ENCODE peak calls at places on chromosomes 12 and 14, in four cellular contexts. One of them, this sample, is unnamed.

GRCh38 chr14:74595006-74595735 is 16.9 kb downstream of the LTBP2 start:
- DNase-seq in nephron progenitor cell: no peak
- DNase-seq in GM23338: no peak
- DNase-seq in spleen: no peak
- DNase-seq in this sample: no peak

GRCh38 chr12:60872850-60873713 is 1277.3 kb downstream of the SLC16A7 start:
- DNase-seq in nephron progenitor cell: no peak
- DNase-seq in GM23338: no peak
- DNase-seq in spleen: peak; percentile 63
- DNase-seq in this sample: no peak

GRCh38 chr12:104064842-104065441 is 611 bp downstream of the HCFC2 start:
- DNase-seq in GM23338: peak; percentile 21
- DNase-seq in spleen: peak; percentile 78
- DNase-seq in nephron progenitor cell: peak; percentile 33
- DNase-seq in this sample: peak; percentile 22

GRCh38 chr12:117836999-117837736 is 131.6 kb downstream of the KSR2 start:
- DNase-seq in spleen: peak; percentile 87
- DNase-seq in nephron progenitor cell: peak; percentile 92
- DNase-seq in GM23338: peak; percentile 86
- DNase-seq in this sample: peak; percentile 80

GRCh38 chr12:110921262-110921661 is 883 bp upstream of the MYL2 start:
- DNase-seq in spleen: no peak
- DNase-seq in nephron progenitor cell: no peak
- DNase-seq in GM23338: no peak
- DNase-seq in this sample: peak; percentile 36

GRCh38 chr12:24851341-24851740 is 97.6 kb downstream of the BCAT1 start:
- DNase-seq in spleen: no peak
- DNase-seq in nephron progenitor cell: no peak
- DNase-seq in GM23338: no peak
- DNase-seq in this sample: no peak

GRCh38 chr12:112179341-112179740 is 54.0 kb downstream of the TRAFD1 start:
- DNase-seq in nephron progenitor cell: no peak
- DNase-seq in spleen: no peak
- DNase-seq in GM23338: no peak
- DNase-seq in this sample: no peak

GRCh38 chr12:131076791-131077747 is 123.4 kb downstream of the ADGRD1 start:
- DNase-seq in spleen: no peak
- DNase-seq in GM23338: no peak
- DNase-seq in nephron progenitor cell: no peak
- DNase-seq in this sample: no peak

GRCh38 chr14:103698380-103699260 is 16.6 kb downstream of the XRCC3 start:
- DNase-seq in spleen: peak; percentile 87
- DNase-seq in GM23338: no peak
- DNase-seq in nephron progenitor cell: no peak
- DNase-seq in this sample: no peak

GRCh38 chr12:96883571-96883970 is 23.5 kb upstream of the NEDD1 start:
- DNase-seq in spleen: no peak
- DNase-seq in nephron progenitor cell: no peak
- DNase-seq in GM23338: no peak
- DNase-seq in this sample: no peak

GRCh38 chr12:51694146-51694545 is 103.1 kb downstream of the SCN8A start:
- DNase-seq in spleen: no peak
- DNase-seq in nephron progenitor cell: no peak
- DNase-seq in GM23338: no peak
- DNase-seq in this sample: no peak

GRCh38 chr12:119117936-119118335 is 60.8 kb upstream of the HSPB8 start:
- DNase-seq in spleen: no peak
- DNase-seq in nephron progenitor cell: no peak
- DNase-seq in GM23338: no peak
- DNase-seq in this sample: no peak

GRCh38 chr12:54019924-54020586 is 8.2 kb upstream of the HOXC6 start:
- DNase-seq in GM23338: no peak
- DNase-seq in spleen: no peak
- DNase-seq in nephron progenitor cell: no peak
- DNase-seq in this sample: peak; percentile 33

GRCh38 chr12:69900720-69901131 is 75.7 kb downstream of the MYRFL start:
- DNase-seq in nephron progenitor cell: peak; percentile 75
- DNase-seq in spleen: no peak
- DNase-seq in GM23338: peak; percentile 94
- DNase-seq in this sample: peak; percentile 92

GRCh38 chr12:121005346-121005815 is 10.9 kb downstream of the C12orf43 start:
- DNase-seq in nephron progenitor cell: peak; percentile 69
- DNase-seq in spleen: peak; percentile 81
- DNase-seq in GM23338: peak; percentile 87
- DNase-seq in this sample: peak; percentile 53

GRCh38 chr12:113735146-113735545 is 231.0 kb downstream of the RBM19 start:
- DNase-seq in spleen: no peak
- DNase-seq in nephron progenitor cell: no peak
- DNase-seq in GM23338: peak; percentile 29
- DNase-seq in this sample: no peak

GRCh38 chr12:15646586-15646985 is 142.6 kb downstream of the EPS8 start:
- DNase-seq in nephron progenitor cell: no peak
- DNase-seq in spleen: no peak
- DNase-seq in GM23338: no peak
- DNase-seq in this sample: no peak

GRCh38 chr12:85835810-85836715 is at the start of gene RASSF9:
- DNase-seq in spleen: no peak
- DNase-seq in GM23338: peak; percentile 28
- DNase-seq in nephron progenitor cell: no peak
- DNase-seq in this sample: peak; percentile 91

GRCh38 chr14:20601522-20601921 is 10.3 kb upstream of the RNASE12 start:
- DNase-seq in nephron progenitor cell: no peak
- DNase-seq in spleen: no peak
- DNase-seq in GM23338: no peak
- DNase-seq in this sample: no peak

GRCh38 chr12:15322164-15323054 is at the start of gene PTPRO:
- DNase-seq in nephron progenitor cell: peak; percentile 69
- DNase-seq in GM23338: peak; percentile 79
- DNase-seq in spleen: no peak
- DNase-seq in this sample: peak; percentile 49

GRCh38 chr14:88270781-88271180 is 52.3 kb downstream of the KCNK10 start:
- DNase-seq in spleen: no peak
- DNase-seq in GM23338: peak; percentile 72
- DNase-seq in nephron progenitor cell: no peak
- DNase-seq in this sample: no peak

GRCh38 chr12:88985011-88985410 is 367.3 kb downstream of the DUSP6 start:
- DNase-seq in nephron progenitor cell: no peak
- DNase-seq in spleen: no peak
- DNase-seq in GM23338: no peak
- DNase-seq in this sample: no peak

GRCh38 chr14:103179078-103179477 is 55.8 kb downstream of the TNFAIP2 start:
- DNase-seq in GM23338: no peak
- DNase-seq in nephron progenitor cell: no peak
- DNase-seq in spleen: no peak
- DNase-seq in this sample: no peak

GRCh38 chr12:14998941-14999340 is 26.1 kb downstream of the PDE6H start:
- DNase-seq in spleen: no peak
- DNase-seq in GM23338: no peak
- DNase-seq in nephron progenitor cell: no peak
- DNase-seq in this sample: no peak

GRCh38 chr12:113449839-113450238 is 21.8 kb downstream of the LHX5 start:
- DNase-seq in nephron progenitor cell: no peak
- DNase-seq in spleen: no peak
- DNase-seq in GM23338: no peak
- DNase-seq in this sample: no peak

GRCh38 chr14:63922696-63923421 is 70.1 kb downstream of the SYNE2 start:
- DNase-seq in nephron progenitor cell: no peak
- DNase-seq in GM23338: no peak
- DNase-seq in spleen: no peak
- DNase-seq in this sample: peak; percentile 96

GRCh38 chr12:87982208-87982607 is 47.0 kb downstream of the C12orf50 start:
- DNase-seq in nephron progenitor cell: no peak
- DNase-seq in GM23338: no peak
- DNase-seq in spleen: no peak
- DNase-seq in this sample: no peak

GRCh38 chr12:7113389-7113871 is 4.4 kb upstream of the C1RL start:
- DNase-seq in GM23338: peak; percentile 64
- DNase-seq in nephron progenitor cell: peak; percentile 34
- DNase-seq in spleen: no peak
- DNase-seq in this sample: peak; percentile 56
- TF ChIP-seq CTCF in GM23338: peak; percentile 78
- TF ChIP-seq CTCF in nephron progenitor cell: peak; percentile 85
- TF ChIP-seq CTCF in spleen: peak; percentile 97
- TF ChIP-seq CTCF in this sample: peak; percentile 74

GRCh38 chr14:65024957-65025356 is 38.3 kb downstream of the FNTB start:
- DNase-seq in nephron progenitor cell: no peak
- DNase-seq in GM23338: no peak
- DNase-seq in spleen: no peak
- DNase-seq in this sample: no peak
- TF ChIP-seq CTCF in nephron progenitor cell: no peak
- TF ChIP-seq CTCF in GM23338: no peak
- TF ChIP-seq CTCF in spleen: no peak
- TF ChIP-seq CTCF in this sample: no peak

GRCh38 chr12:74849801-74850200 is 312.2 kb downstream of the ATXN7L3B start:
- DNase-seq in spleen: no peak
- DNase-seq in GM23338: no peak
- DNase-seq in nephron progenitor cell: no peak
- DNase-seq in this sample: no peak
- TF ChIP-seq CTCF in spleen: no peak
- TF ChIP-seq CTCF in GM23338: no peak
- TF ChIP-seq CTCF in nephron progenitor cell: no peak
- TF ChIP-seq CTCF in this sample: peak; percentile 11

DNA sequence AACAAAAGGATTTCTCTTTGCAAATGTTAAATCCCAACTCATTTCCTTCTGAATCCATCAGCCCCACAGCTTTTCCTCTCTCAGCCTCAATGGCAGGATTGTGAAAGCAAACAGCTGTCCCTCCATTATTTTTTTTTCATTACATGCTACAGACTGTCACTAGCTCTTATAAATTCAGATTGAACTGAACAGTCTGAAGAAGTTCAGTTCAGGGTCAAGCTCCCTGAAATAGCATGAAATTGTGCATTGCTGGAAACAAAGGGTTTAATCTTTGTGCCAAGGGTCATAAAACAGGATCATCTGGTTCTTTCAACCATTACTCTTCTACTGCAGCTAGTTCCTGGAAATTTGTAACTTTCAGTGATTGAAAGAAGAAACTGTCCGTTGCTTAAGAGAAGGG is 246.5 kb downstream of the RPL10L start:
- DNase-seq in GM23338: peak; percentile 46
- DNase-seq in spleen: no peak
- DNase-seq in nephron progenitor cell: no peak
- DNase-seq in this sample: no peak
- TF ChIP-seq CTCF in GM23338: no peak
- TF ChIP-seq CTCF in spleen: no peak
- TF ChIP-seq CTCF in nephron progenitor cell: no peak
- TF ChIP-seq CTCF in this sample: no peak

GRCh38 chr12:122089080-122089479 is 10.5 kb downstream of the MLXIP start:
- DNase-seq in spleen: no peak
- DNase-seq in nephron progenitor cell: no peak
- DNase-seq in GM23338: no peak
- DNase-seq in this sample: no peak
- TF ChIP-seq CTCF in spleen: no peak
- TF ChIP-seq CTCF in nephron progenitor cell: no peak
- TF ChIP-seq CTCF in GM23338: no peak
- TF ChIP-seq CTCF in this sample: no peak

DNA sequence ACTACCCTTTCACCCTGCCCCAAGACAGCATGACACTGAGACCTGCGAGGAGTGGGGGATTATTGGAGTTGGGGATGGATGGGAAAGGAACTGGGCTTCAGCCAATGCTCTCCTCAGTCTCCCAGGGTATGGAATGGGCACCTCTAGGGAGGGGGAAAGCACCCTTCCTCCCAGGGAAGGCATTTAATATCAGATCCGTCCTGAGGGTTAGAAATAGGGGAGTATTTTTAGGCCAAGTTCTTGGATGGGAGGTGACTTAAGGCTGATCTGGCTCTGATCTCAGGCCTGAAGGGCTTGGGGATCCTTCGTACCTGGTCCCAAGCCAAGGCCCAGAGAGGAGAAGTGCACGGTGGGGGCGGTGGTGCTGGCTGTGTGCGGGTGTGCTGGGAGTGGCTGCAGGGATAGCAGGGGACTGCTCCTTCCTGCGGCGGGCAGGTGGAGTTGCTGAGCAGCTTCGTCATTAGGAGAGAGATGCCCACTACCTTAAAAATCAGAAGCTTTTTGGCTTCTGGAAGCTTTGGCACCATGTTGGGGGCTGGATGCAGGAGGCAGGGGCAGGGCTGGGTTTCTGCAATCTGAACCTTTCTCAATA is 7.0 kb upstream of the CEBPE start:
- DNase-seq in GM23338: no peak
- DNase-seq in spleen: no peak
- DNase-seq in nephron progenitor cell: no peak
- DNase-seq in this sample: no peak
- TF ChIP-seq CTCF in GM23338: peak; percentile 26
- TF ChIP-seq CTCF in spleen: no peak
- TF ChIP-seq CTCF in nephron progenitor cell: no peak
- TF ChIP-seq CTCF in this sample: no peak

GRCh38 chr14:52442602-52443001 is 109.7 kb downstream of the TXNDC16 start:
- DNase-seq in spleen: no peak
- DNase-seq in nephron progenitor cell: no peak
- DNase-seq in GM23338: no peak
- DNase-seq in this sample: no peak
- TF ChIP-seq CTCF in spleen: no peak
- TF ChIP-seq CTCF in nephron progenitor cell: no peak
- TF ChIP-seq CTCF in GM23338: no peak
- TF ChIP-seq CTCF in this sample: no peak

GRCh38 chr14:65412881-65413738 is 580 bp downstream of the FUT8 start:
- DNase-seq in nephron progenitor cell: no peak
- DNase-seq in GM23338: peak; percentile 70
- DNase-seq in spleen: peak; percentile 95
- DNase-seq in this sample: peak; percentile 64

GRCh38 chr14:65413739-65414045 is 1.2 kb downstream of the FUT8 start:
- DNase-seq in nephron progenitor cell: no peak
- DNase-seq in GM23338: no peak
- DNase-seq in spleen: no peak
- DNase-seq in this sample: no peak

GRCh38 chr14:65415613-65416012 is 3.1 kb downstream of the FUT8 start:
- DNase-seq in GM23338: no peak
- DNase-seq in spleen: no peak
- DNase-seq in nephron progenitor cell: no peak
- DNase-seq in this sample: no peak

GRCh38 chr14:65412189-65412846 is at the start of gene FUT8:
- DNase-seq in spleen: peak; percentile 99
- DNase-seq in nephron progenitor cell: peak; percentile 97
- DNase-seq in GM23338: peak; percentile 95
- DNase-seq in this sample: peak; percentile 95

DNA sequence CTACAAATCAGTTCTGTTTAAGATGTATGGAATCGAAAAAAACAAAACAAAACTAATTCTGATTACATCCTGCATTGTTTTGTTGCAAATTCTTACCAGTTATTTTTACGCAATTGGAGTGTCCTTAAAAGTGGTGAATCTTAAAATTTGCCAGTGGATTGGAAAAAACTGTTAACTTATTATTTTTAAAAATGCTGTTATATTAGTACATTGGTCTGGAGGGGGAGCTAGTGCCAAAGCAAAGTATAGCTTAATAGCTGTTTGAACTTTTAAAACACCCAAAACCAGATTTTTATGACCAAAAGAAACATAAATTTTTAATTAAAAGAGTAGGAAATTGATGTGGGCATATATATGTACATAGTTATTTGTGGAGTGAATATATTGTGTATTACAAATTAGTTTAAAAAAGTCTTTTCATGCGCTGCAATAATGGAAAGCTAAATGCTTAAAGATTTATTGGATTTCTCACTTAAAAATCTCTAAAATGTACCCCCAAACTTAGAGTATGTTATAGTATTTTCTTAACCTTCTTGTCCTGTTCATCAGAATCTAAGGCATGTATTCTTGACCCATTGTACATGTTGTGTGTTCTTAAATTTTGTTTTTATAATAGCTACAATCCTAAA is 2.5 kb downstream of the FUT8 start:
- DNase-seq in spleen: no peak
- DNase-seq in GM23338: peak; percentile 29
- DNase-seq in nephron progenitor cell: no peak
- DNase-seq in this sample: peak; percentile 57
- TF ChIP-seq CTCF in spleen: peak; percentile 39
- TF ChIP-seq CTCF in GM23338: no peak
- TF ChIP-seq CTCF in nephron progenitor cell: peak; percentile 44
- TF ChIP-seq CTCF in this sample: peak; percentile 54